ENCODE peak calls at places on chromosomes 2 and 18, in five cellular contexts. M is H9; S is RWPE1; V is naive thymus-derived CD4-positive, alpha-beta T cell; H is uterus. W is an unnamed sample.

GRCh38 chr2:23271230-23271629 is 113.7 kb upstream of the KLHL29 start:
- DNase-seq in M (no peak), S (no peak), V (no peak), H (no peak), W (no peak)

GRCh38 chr18:61132036-61132435 is 201.2 kb upstream of the CDH20 start:
- DNase-seq in M (no peak), S (no peak), V (no peak), H (no peak), W (no peak)

GRCh38 chr2:205376071-205376470 is 306.2 kb upstream of the NRP2 start:
- DNase-seq in M (no peak), S (no peak), V (no peak), H (no peak), W (no peak)

GRCh38 chr2:240589850-240590525 is 3.5 kb downstream of the CAPN10 start:
- DNase-seq in M (no peak), S (no peak), V (no peak), H (no peak), W (no peak)

GRCh38 chr2:11876436-11876835 is 130.0 kb downstream of the LPIN1 start:
- DNase-seq in M (no peak), S (no peak), V (no peak), H (no peak), W (no peak)

GRCh38 chr18:14086459-14087231 is 45.6 kb downstream of the ZNF519 start:
- DNase-seq in M (peak), S (no peak), V (no peak), H (no peak), W (no peak)

GRCh38 chr2:12883911-12884310 is 167.2 kb downstream of the TRIB2 start:
- DNase-seq in M (no peak), S (no peak), V (no peak), H (no peak), W (no peak)

GRCh38 chr2:75238670-75239330 is 39.5 kb upstream of the TACR1 start:
- DNase-seq in M (no peak), S (peak), V (no peak), H (no peak), W (no peak)

GRCh38 chr2:133241231-133241575 is 327.1 kb downstream of the NCKAP5 start:
- DNase-seq in M (no peak), S (no peak), V (no peak), H (no peak), W (no peak)

GRCh38 chr2:120919771-120920437 is 184.2 kb downstream of the GLI2 start:
- DNase-seq in M (no peak), S (no peak), V (no peak), H (no peak), W (no peak)

GRCh38 chr2:96554293-96555145 is 18.0 kb downstream of the ARID5A start:
- DNase-seq in M (peak), S (peak), V (peak), H (peak), W (peak)

GRCh38 chr18:10099539-10100140 is 185.8 kb downstream of the VAPA start:
- DNase-seq in M (no peak), S (no peak), V (no peak), H (no peak), W (no peak)

GRCh38 chr2:177138823-177139222 is 73.8 kb upstream of the HNRNPA3 start:
- DNase-seq in M (no peak), S (no peak), V (no peak), H (no peak), W (no peak)

GRCh38 chr2:4502230-4502843 is 799.0 kb downstream of the DCDC2C start:
- DNase-seq in M (no peak), S (no peak), V (no peak), H (no peak), W (no peak)

GRCh38 chr2:175097297-175097696 is 70.7 kb downstream of the ATF2 start:
- DNase-seq in M (no peak), S (no peak), V (no peak), H (no peak), W (no peak)

GRCh38 chr2:220143336-220143735 is 515.9 kb downstream of the SLC4A3 start:
- DNase-seq in M (no peak), S (peak), V (no peak), H (no peak), W (no peak)

GRCh38 chr2:205772983-205773382 is 90.7 kb downstream of the NRP2 start:
- DNase-seq in M (no peak), S (no peak), V (no peak), H (no peak), W (no peak)

GRCh38 chr2:66430906-66431619 is 3.9 kb upstream of the MEIS1 start:
- DNase-seq in M (no peak), S (no peak), V (no peak), H (peak), W (no peak)

GRCh38 chr2:229620759-229621158 is 93.6 kb downstream of the DNER start:
- DNase-seq in M (no peak), S (no peak), V (no peak), H (no peak), W (no peak)

GRCh38 chr2:26298286-26298637 is 47.7 kb upstream of the SELENOI start:
- DNase-seq in M (no peak), S (no peak), V (no peak), H (no peak), W (no peak)
- H3K27ac ChIP-seq in M (no peak), S (peak), V (peak), H (peak), W (no peak)

GRCh38 chr2:211204456-211204855 is 648.1 kb downstream of the CPS1 start:
- DNase-seq in M (no peak), S (no peak), V (no peak), H (no peak), W (no peak)
- H3K27ac ChIP-seq in M (no peak), S (no peak), V (no peak), H (no peak), W (no peak)

GRCh38 chr2:1688161-1688560 is 56.2 kb downstream of the PXDN start:
- DNase-seq in M (no peak), S (no peak), V (no peak), H (no peak), W (no peak)

GRCh38 chr2:1685957-1686783 is 58.1 kb downstream of the PXDN start:
- DNase-seq in M (peak), S (peak), V (no peak), H (no peak), W (no peak)

GRCh38 chr2:1687254-1687653 is 57.1 kb downstream of the PXDN start:
- DNase-seq in M (no peak), S (peak), V (no peak), H (no peak), W (no peak)

GRCh38 chr2:1685078-1685956 is 59.0 kb downstream of the PXDN start:
- DNase-seq in M (no peak), S (no peak), V (no peak), H (no peak), W (no peak)

DNA sequence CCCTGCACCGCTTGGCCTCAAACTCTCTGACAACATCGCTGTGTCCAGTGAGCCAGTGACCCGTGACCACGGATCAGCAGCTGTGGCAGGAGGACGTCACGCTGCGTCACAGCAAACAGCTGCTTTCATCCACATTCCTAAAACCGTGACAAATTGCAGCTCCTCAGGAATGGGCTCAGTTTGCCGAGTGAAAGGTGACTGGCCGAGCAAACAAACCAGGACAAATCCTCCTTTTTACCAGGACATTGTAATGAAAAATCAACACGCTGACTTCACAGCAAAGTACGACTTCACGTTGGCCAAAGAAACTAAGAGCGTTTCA is 57.6 kb downstream of the PXDN start:
- DNase-seq in M (no peak), S (no peak), V (no peak), H (no peak), W (no peak)
- H3K27ac ChIP-seq in M (no peak), S (peak), V (no peak), H (no peak), W (no peak)

DNA sequence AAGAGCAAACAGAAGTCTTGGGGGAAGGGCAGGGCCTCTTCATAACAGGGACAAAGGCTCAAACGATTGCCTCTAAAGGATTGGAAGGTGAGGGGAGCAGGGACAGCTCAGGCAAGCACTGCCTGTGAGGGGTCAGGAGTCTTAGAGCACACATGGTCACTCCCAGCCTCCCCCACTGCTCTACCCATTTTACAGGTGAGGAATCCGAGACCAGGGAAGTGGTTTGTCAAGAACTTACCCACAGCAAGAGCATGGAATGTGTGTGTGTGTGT is 24.4 kb downstream of the CIB4 start:
- DNase-seq in M (peak), S (no peak), V (no peak), H (no peak), W (no peak)
- H3K27ac ChIP-seq in M (no peak), S (no peak), V (no peak), H (no peak), W (no peak)

GRCh38 chr2:217892560-217892959 is 110.2 kb downstream of the TNS1 start:
- DNase-seq in M (no peak), S (no peak), V (no peak), H (no peak), W (no peak)

GRCh38 chr2:217893440-217893839 is 109.4 kb downstream of the TNS1 start:
- DNase-seq in M (no peak), S (no peak), V (no peak), H (no peak), W (no peak)

GRCh38 chr2:217887841-217888665 is 114.7 kb downstream of the TNS1 start:
- DNase-seq in M (no peak), S (no peak), V (no peak), H (peak), W (no peak)

GRCh38 chr2:217889656-217890055 is 113.1 kb downstream of the TNS1 start:
- DNase-seq in M (no peak), S (no peak), V (no peak), H (no peak), W (no peak)

GRCh38 chr2:217890445-217890844 is 112.3 kb downstream of the TNS1 start:
- DNase-seq in M (no peak), S (no peak), V (no peak), H (peak), W (peak)
- H3K27ac ChIP-seq in M (no peak), S (no peak), V (no peak), H (peak), W (no peak)

GRCh38 chr2:105363192-105363591 is 25.9 kb downstream of the C2orf49 start:
- DNase-seq in M (no peak), S (no peak), V (no peak), H (no peak), W (no peak)
- H3K27ac ChIP-seq in M (no peak), S (peak), V (no peak), H (no peak), W (no peak)

GRCh38 chr2:189574793-189575475 is 5.7 kb downstream of the SLC40A1 start:
- DNase-seq in M (no peak), S (no peak), V (no peak), H (no peak), W (no peak)

GRCh38 chr2:189566046-189566445 is 14.5 kb downstream of the SLC40A1 start:
- DNase-seq in M (no peak), S (no peak), V (no peak), H (no peak), W (no peak)

GRCh38 chr2:189570565-189570964 is 10.0 kb downstream of the SLC40A1 start:
- DNase-seq in M (no peak), S (no peak), V (no peak), H (no peak), W (no peak)

GRCh38 chr2:189569295-189569925 is 11.2 kb downstream of the SLC40A1 start:
- DNase-seq in M (no peak), S (no peak), V (no peak), H (no peak), W (no peak)
- H3K27ac ChIP-seq in M (no peak), S (no peak), V (peak), H (peak), W (peak)

GRCh38 chr2:20212459-20212870 is 12.5 kb downstream of the SDC1 start:
- DNase-seq in M (no peak), S (peak), V (no peak), H (no peak), W (no peak)
- H3K27ac ChIP-seq in M (no peak), S (peak), V (no peak), H (no peak), W (no peak)

DNA sequence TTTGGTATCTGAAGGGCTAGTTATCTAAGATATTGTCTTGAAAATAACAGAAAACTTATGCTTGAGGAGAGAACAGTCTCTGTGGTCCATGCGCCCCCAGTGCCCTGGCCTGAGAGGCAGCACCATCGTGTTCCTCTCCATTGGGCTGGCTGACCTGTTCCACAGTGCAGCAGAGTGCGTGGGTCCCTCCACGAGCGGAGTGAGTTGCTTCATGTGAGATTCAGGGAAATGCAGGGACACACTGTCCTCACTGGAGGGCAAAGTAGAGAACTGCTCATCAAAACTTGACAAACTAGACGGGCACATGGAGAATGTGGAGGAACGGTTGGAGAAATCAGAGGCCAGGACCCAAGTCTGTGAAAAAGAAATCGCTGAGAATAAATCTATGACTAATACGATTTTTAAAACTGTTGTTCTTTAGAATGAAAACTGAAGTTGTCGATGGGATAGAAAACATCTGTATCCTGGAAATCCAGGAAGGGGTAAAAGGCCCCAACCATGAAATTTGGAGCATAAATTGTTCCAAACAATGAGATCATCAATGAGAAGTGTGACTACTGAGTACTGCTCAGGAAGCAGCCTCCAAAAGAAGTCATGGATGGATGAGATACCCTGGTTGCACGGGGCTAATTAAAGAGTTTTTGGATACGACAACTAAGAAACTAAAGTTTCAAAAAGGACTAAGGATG is 58.1 kb downstream of the REV1 start:
- DNase-seq in M (no peak), S (no peak), V (no peak), H (no peak), W (no peak)
- H3K27ac ChIP-seq in M (no peak), S (no peak), V (no peak), H (no peak), W (no peak)

GRCh38 chr2:136131484-136131960 is 13.6 kb upstream of the CXCR4 start:
- DNase-seq in M (no peak), S (no peak), V (peak), H (no peak), W (no peak)

GRCh38 chr2:136128905-136129304 is 11.0 kb upstream of the CXCR4 start:
- DNase-seq in M (no peak), S (no peak), V (no peak), H (no peak), W (no peak)

GRCh38 chr2:136130511-136130910 is 12.6 kb upstream of the CXCR4 start:
- DNase-seq in M (no peak), S (no peak), V (no peak), H (no peak), W (no peak)

GRCh38 chr2:136129601-136130000 is 11.7 kb upstream of the CXCR4 start:
- DNase-seq in M (no peak), S (no peak), V (peak), H (no peak), W (no peak)

GRCh38 chr2:136130045-136130444 is 12.1 kb upstream of the CXCR4 start:
- DNase-seq in M (no peak), S (no peak), V (no peak), H (no peak), W (no peak)
- H3K27ac ChIP-seq in M (no peak), S (no peak), V (peak), H (no peak), W (no peak)